ENCODE peak calls at places on chromosomes 3 and 15, in ten cellular contexts. S, E, I, V, U, P, B, C, R and T are unnamed samples.
A peak's percentile ranks its signal among the peaks of the same experiment; 100 is the strongest.

GRCh38 chr3:15041950-15042349 is 23.2 kb downstream of the MRPS25 start:
- DNase-seq in B (no peak), U (no peak), E (no peak), R (no peak), V (peak; percentile 10), S (no peak), P (no peak), C (no peak), I (no peak), T (no peak)

GRCh38 chr15:98755138-98755537 is 106.8 kb downstream of the IGF1R start:
- DNase-seq in U (no peak), E (no peak), R (no peak), V (no peak), B (no peak), C (no peak), I (no peak), P (no peak), S (no peak), T (no peak)

GRCh38 chr3:190036631-190037030 is 84.1 kb downstream of the P3H2 start:
- DNase-seq in I (no peak), P (no peak), E (no peak), R (no peak), B (no peak), C (no peak), U (no peak), S (no peak), V (no peak), T (no peak)

GRCh38 chr3:123372789-123373534 is 75.9 kb downstream of the ADCY5 start:
- DNase-seq in U (no peak), I (no peak), S (no peak), R (no peak), E (no peak), V (no peak), P (no peak), C (no peak), B (no peak), T (no peak)

GRCh38 chr15:70243686-70244540 is 146.2 kb upstream of the TLE3 start:
- DNase-seq in E (no peak), I (no peak), V (no peak), P (no peak), R (no peak), U (no peak), S (no peak), B (no peak), C (no peak), T (no peak)

GRCh38 chr3:183489455-183490210 is 61.2 kb upstream of the MCF2L2 start:
- DNase-seq in E (no peak), P (no peak), U (no peak), C (no peak), B (no peak), S (no peak), R (no peak), V (no peak), I (no peak), T (no peak)

GRCh38 chr3:107660316-107660976 is 137.7 kb downstream of the BBX start:
- DNase-seq in C (no peak), U (no peak), I (no peak), P (peak; percentile 60), R (peak; percentile 12), B (no peak), S (no peak), V (peak; percentile 16), E (peak; percentile 47), T (no peak)

GRCh38 chr3:195085356-195086130 is 185.4 kb downstream of the XXYLT1 start:
- DNase-seq in I (no peak), U (no peak), B (no peak), P (no peak), R (no peak), C (peak; percentile 10), E (no peak), V (no peak), S (no peak), T (no peak)

GRCh38 chr3:167929937-167930336 is 165.8 kb downstream of the GOLIM4 start:
- DNase-seq in B (no peak), E (no peak), V (no peak), S (no peak), I (peak; percentile 6), U (no peak), C (no peak), P (no peak), R (no peak), T (no peak)

GRCh38 chr3:194083253-194084224 is 52.4 kb upstream of the HES1 start:
- DNase-seq in U (no peak), V (no peak), E (no peak), P (no peak), B (no peak), R (no peak), I (no peak), C (no peak), S (no peak), T (no peak)

GRCh38 chr3:78390221-78390620 is 1350.3 kb downstream of the ROBO2 start:
- DNase-seq in R (no peak), B (no peak), V (no peak), U (no peak), I (no peak), P (no peak), S (no peak), C (no peak), E (no peak), T (no peak)

GRCh38 chr3:71658131-71658530 is 67.1 kb downstream of the EIF4E3 start:
- DNase-seq in V (no peak), C (peak; percentile 83), U (no peak), P (no peak), S (no peak), I (peak; percentile 82), E (no peak), R (peak; percentile 22), B (no peak), T (peak; percentile 77)

GRCh38 chr3:42635111-42635510 is 18.4 kb upstream of the ZBTB47 start:
- DNase-seq in E (peak; percentile 54), V (no peak), S (no peak), C (no peak), P (no peak), R (no peak), B (no peak), U (no peak), I (no peak), T (no peak)

GRCh38 chr15:43293402-43293801 is 26.7 kb upstream of the TGM5 start:
- DNase-seq in R (no peak), C (no peak), E (peak; percentile 10), S (no peak), B (no peak), V (no peak), P (no peak), I (no peak), U (no peak), T (no peak)

GRCh38 chr3:59555593-59556315 is 505.9 kb upstream of the CFAP20DC start:
- DNase-seq in V (no peak), C (no peak), R (no peak), I (no peak), U (no peak), B (no peak), E (no peak), P (no peak), S (no peak), T (no peak)